ENCODE peak calls at places on chromosomes 2 and 18, in ten cellular contexts. M is transverse colon, B is K562, A is A549, F is ovary, Y is tibial nerve, Q is stomach, O is upper lobe of left lung, L is H1, S is GM12878. C is an unnamed sample.

GRCh38 chr2:47070920-47071824 is 83.9 kb downstream of the STPG4 start:
- DNase-seq in M (peak), B (no peak), A (peak), F (peak), Y (peak), Q (peak), O (peak), L (no peak), S (peak), C (peak)

GRCh38 chr2:161321944-161322343 is 13.7 kb downstream of the PSMD14 start:
- DNase-seq in M (no peak), B (no peak), A (no peak), F (no peak), Y (no peak), Q (no peak), O (no peak), L (no peak), S (no peak), C (no peak)

GRCh38 chr18:28728891-28729290 is 552.0 kb upstream of the CDH2 start:
- DNase-seq in M (no peak), B (no peak), A (no peak), F (no peak), Y (no peak), Q (no peak), O (no peak), L (no peak), S (no peak), C (no peak)

GRCh38 chr2:136327162-136327852 is 209.4 kb upstream of the CXCR4 start:
- DNase-seq in M (peak), B (peak), A (peak), F (no peak), Y (no peak), Q (peak), O (peak), L (no peak), S (peak), C (no peak)

GRCh38 chr2:138780908-138781307 is 718 bp upstream of the NXPH2 start:
- DNase-seq in M (no peak), B (no peak), A (no peak), F (no peak), Y (no peak), Q (no peak), O (no peak), L (no peak), S (no peak), C (no peak)

GRCh38 chr2:225742487-225742886 is 343.0 kb downstream of the NYAP2 start:
- DNase-seq in M (no peak), B (no peak), A (no peak), F (no peak), Y (no peak), Q (no peak), O (no peak), L (no peak), S (no peak), C (no peak)

GRCh38 chr18:48813833-48814489 is 136.8 kb downstream of the SMAD7 start:
- DNase-seq in M (peak), B (peak), A (no peak), F (no peak), Y (no peak), Q (peak), O (peak), L (no peak), S (no peak), C (peak)

GRCh38 chr2:84735383-84735782 is 145.5 kb downstream of the TRABD2A start:
- DNase-seq in M (no peak), B (no peak), A (no peak), F (no peak), Y (no peak), Q (no peak), O (no peak), L (no peak), S (no peak), C (no peak)

GRCh38 chr2:102618452-102619413 is 620 bp upstream of the SLC9A2 start:
- DNase-seq in M (peak), B (peak), A (peak), F (no peak), Y (no peak), Q (peak), O (peak), L (no peak), S (no peak), C (no peak)

GRCh38 chr2:195824478-195824877 is 167.5 kb downstream of the SLC39A10 start:
- DNase-seq in M (no peak), B (no peak), A (no peak), F (no peak), Y (no peak), Q (no peak), O (no peak), L (no peak), S (no peak), C (no peak)

GRCh38 chr2:63716146-63716545 is 125.5 kb upstream of the UGP2 start:
- DNase-seq in M (no peak), B (no peak), A (no peak), F (no peak), Y (no peak), Q (no peak), O (no peak), L (no peak), S (no peak), C (no peak)

GRCh38 chr2:20069756-20070155 is 18.3 kb upstream of the LAPTM4A start:
- DNase-seq in M (no peak), B (no peak), A (no peak), F (no peak), Y (no peak), Q (no peak), O (no peak), L (no peak), S (no peak), C (no peak)

GRCh38 chr2:129167456-129167855 is 812.0 kb upstream of the RAB6C start:
- DNase-seq in M (no peak), B (no peak), A (no peak), F (no peak), Y (no peak), Q (no peak), O (no peak), L (no peak), S (no peak), C (no peak)

GRCh38 chr18:70280007-70280925 is 8.6 kb upstream of the SOCS6 start:
- DNase-seq in M (no peak), B (no peak), A (peak), F (no peak), Y (no peak), Q (peak), O (no peak), L (no peak), S (no peak), C (no peak)

GRCh38 chr2:8441371-8441770 is 240.5 kb upstream of the ID2 start:
- DNase-seq in M (no peak), B (no peak), A (no peak), F (no peak), Y (no peak), Q (no peak), O (no peak), L (no peak), S (no peak), C (peak)

GRCh38 chr2:191247381-191248057 is 2.3 kb downstream of the MYO1B start:
- DNase-seq in M (no peak), B (no peak), A (peak), F (no peak), Y (no peak), Q (no peak), O (peak), L (peak), S (no peak), C (no peak)

GRCh38 chr2:159119652-159120257 is 151.3 kb downstream of the TANC1 start:
- DNase-seq in M (no peak), B (no peak), A (no peak), F (no peak), Y (no peak), Q (no peak), O (no peak), L (no peak), S (no peak), C (no peak)

GRCh38 chr2:225735844-225736243 is 336.3 kb downstream of the NYAP2 start:
- DNase-seq in M (no peak), B (no peak), A (peak), F (no peak), Y (no peak), Q (no peak), O (no peak), L (no peak), S (no peak), C (no peak)

GRCh38 chr2:240387325-240387668 is 48.2 kb upstream of the GPC1 start:
- DNase-seq in M (no peak), B (no peak), A (no peak), F (no peak), Y (no peak), Q (no peak), O (no peak), L (no peak), S (no peak), C (no peak)

GRCh38 chr2:127342101-127342500 is 45.7 kb downstream of the MAP3K2 start:
- DNase-seq in M (no peak), B (no peak), A (peak), F (no peak), Y (no peak), Q (no peak), O (no peak), L (no peak), S (no peak), C (no peak)

GRCh38 chr18:78638889-78639596 is 340.6 kb upstream of the SALL3 start:
- DNase-seq in M (no peak), B (no peak), A (no peak), F (no peak), Y (no peak), Q (peak), O (no peak), L (no peak), S (no peak), C (no peak)

GRCh38 chr2:9884436-9884835 is 41.2 kb downstream of the TAF1B start:
- DNase-seq in M (no peak), B (no peak), A (no peak), F (no peak), Y (no peak), Q (no peak), O (no peak), L (no peak), S (no peak), C (no peak)

GRCh38 chr2:203037026-203037425 is 22.4 kb downstream of the NBEAL1 start:
- DNase-seq in M (no peak), B (no peak), A (no peak), F (no peak), Y (no peak), Q (no peak), O (no peak), L (no peak), S (no peak), C (no peak)

GRCh38 chr18:57439985-57440330 is 4.8 kb downstream of the ONECUT2 start:
- DNase-seq in M (no peak), B (no peak), A (no peak), F (no peak), Y (no peak), Q (no peak), O (no peak), L (no peak), S (no peak), C (no peak)

GRCh38 chr18:11500153-11501122 is 109.0 kb upstream of the SLC35G4 start:
- DNase-seq in M (no peak), B (no peak), A (peak), F (no peak), Y (peak), Q (no peak), O (no peak), L (no peak), S (peak), C (no peak)

GRCh38 chr2:30963184-30963583 is 155.9 kb upstream of the CAPN13 start:
- DNase-seq in M (no peak), B (no peak), A (no peak), F (no peak), Y (no peak), Q (no peak), O (no peak), L (no peak), S (no peak), C (no peak)

GRCh38 chr2:25606892-25607291 is 66.5 kb downstream of the DTNB start:
- DNase-seq in M (no peak), B (peak), A (peak), F (no peak), Y (no peak), Q (no peak), O (no peak), L (no peak), S (no peak), C (no peak)

GRCh38 chr2:42071762-42072161 is 23.9 kb downstream of the PKDCC start:
- DNase-seq in M (no peak), B (no peak), A (no peak), F (peak), Y (no peak), Q (no peak), O (no peak), L (no peak), S (no peak), C (no peak)

GRCh38 chr18:55220523-55220922 is 261.3 kb upstream of the CCDC68 start:
- DNase-seq in M (no peak), B (no peak), A (no peak), F (no peak), Y (no peak), Q (no peak), O (no peak), L (no peak), S (peak), C (no peak)

GRCh38 chr2:71129891-71130324 is at the start of gene MCEE:
- DNase-seq in M (peak), B (peak), A (peak), F (peak), Y (peak), Q (peak), O (peak), L (peak), S (peak), C (peak)

GRCh38 chr2:191892391-191892790 is 45.5 kb upstream of the CAVIN2 start:
- DNase-seq in M (no peak), B (no peak), A (no peak), F (no peak), Y (no peak), Q (no peak), O (no peak), L (no peak), S (no peak), C (no peak)

GRCh38 chr2:200661477-200661876 is 75.7 kb downstream of the AOX1 start:
- DNase-seq in M (no peak), B (no peak), A (no peak), F (no peak), Y (no peak), Q (no peak), O (no peak), L (no peak), S (no peak), C (no peak)

GRCh38 chr2:134461511-134461910 is 207.6 kb downstream of the MGAT5 start:
- DNase-seq in M (no peak), B (no peak), A (no peak), F (no peak), Y (no peak), Q (peak), O (peak), L (no peak), S (no peak), C (no peak)

GRCh38 chr2:189681903-189682302 is 7.4 kb downstream of the ANKAR start:
- DNase-seq in M (no peak), B (no peak), A (no peak), F (no peak), Y (no peak), Q (no peak), O (no peak), L (no peak), S (no peak), C (no peak)

GRCh38 chr2:189681203-189681602 is 6.7 kb downstream of the ANKAR start:
- DNase-seq in M (no peak), B (no peak), A (no peak), F (no peak), Y (no peak), Q (no peak), O (no peak), L (no peak), S (no peak), C (no peak)

GRCh38 chr2:189683348-189683747 is 8.9 kb downstream of the ANKAR start:
- DNase-seq in M (no peak), B (no peak), A (no peak), F (no peak), Y (no peak), Q (no peak), O (no peak), L (no peak), S (no peak), C (no peak)

DNA sequence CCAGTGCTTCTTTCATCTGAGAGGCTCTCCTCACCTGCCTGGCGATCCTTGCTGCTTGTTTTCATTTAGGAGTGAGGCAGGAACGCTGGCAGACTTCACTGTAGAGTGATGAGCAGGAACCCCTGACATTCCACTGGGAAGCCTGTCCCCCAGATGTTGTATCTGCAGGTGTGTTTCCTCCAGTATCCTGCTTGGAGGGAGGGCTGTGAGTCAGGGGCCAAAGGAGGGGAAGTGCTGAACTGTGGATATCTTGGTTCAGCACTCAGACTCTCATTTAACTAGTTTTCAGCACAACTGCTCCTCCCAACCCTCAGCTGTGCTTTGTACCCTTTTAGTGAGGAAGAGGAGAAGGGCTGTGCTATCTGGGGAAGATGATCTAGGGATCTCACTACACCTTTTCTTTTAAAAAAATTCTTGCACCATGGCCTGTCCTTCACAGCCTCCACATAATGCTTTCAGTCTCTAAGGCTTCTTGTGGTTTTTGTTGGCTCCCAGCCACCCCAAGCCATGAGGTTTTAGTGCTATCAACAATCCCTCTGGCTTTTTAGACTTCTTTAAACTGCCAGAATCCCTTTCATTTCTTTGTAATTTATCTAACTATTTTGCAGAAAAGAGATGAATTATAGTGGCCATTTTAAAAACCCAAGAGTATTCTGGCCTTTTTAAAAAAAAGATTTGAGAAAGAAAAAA is 11.2 kb downstream of the ANKAR start:
- DNase-seq in M (peak), B (no peak), A (no peak), F (peak), Y (no peak), Q (peak), O (no peak), L (no peak), S (no peak), C (no peak)
- TF ChIP-seq POLR2A in M (no peak), B (no peak), A (no peak), F (no peak), Y (no peak), Q (no peak), O (no peak), L (no peak), S (no peak), C (no peak)

GRCh38 chr18:47251289-47252120 is at the start of gene SKOR2:
- DNase-seq in M (no peak), B (no peak), A (no peak), F (no peak), Y (no peak), Q (no peak), O (no peak), L (no peak), S (no peak), C (no peak)

GRCh38 chr18:47250415-47251046 is 929 bp downstream of the SKOR2 start:
- DNase-seq in M (no peak), B (no peak), A (no peak), F (no peak), Y (no peak), Q (no peak), O (no peak), L (no peak), S (no peak), C (no peak)

GRCh38 chr18:47253101-47253654 is 1.7 kb upstream of the SKOR2 start:
- DNase-seq in M (no peak), B (no peak), A (no peak), F (no peak), Y (no peak), Q (no peak), O (no peak), L (no peak), S (no peak), C (no peak)

GRCh38 chr18:47249602-47250001 is 1.9 kb downstream of the SKOR2 start:
- DNase-seq in M (no peak), B (no peak), A (no peak), F (no peak), Y (no peak), Q (no peak), O (no peak), L (no peak), S (no peak), C (no peak)

GRCh38 chr18:47254341-47254939 is 3.0 kb upstream of the SKOR2 start:
- DNase-seq in M (no peak), B (peak), A (no peak), F (no peak), Y (no peak), Q (no peak), O (no peak), L (no peak), S (no peak), C (no peak)
- TF ChIP-seq EP300 in M (no peak), B (no peak), A (no peak), F (no peak), Y (no peak), Q (no peak), O (no peak), L (no peak), S (no peak), C (no peak)

GRCh38 chr2:242088471-242089212 is 219.1 kb downstream of the RTP5 start:
- DNase-seq in M (peak), B (peak), A (peak), F (peak), Y (peak), Q (peak), O (peak), L (peak), S (peak), C (peak)

DNA sequence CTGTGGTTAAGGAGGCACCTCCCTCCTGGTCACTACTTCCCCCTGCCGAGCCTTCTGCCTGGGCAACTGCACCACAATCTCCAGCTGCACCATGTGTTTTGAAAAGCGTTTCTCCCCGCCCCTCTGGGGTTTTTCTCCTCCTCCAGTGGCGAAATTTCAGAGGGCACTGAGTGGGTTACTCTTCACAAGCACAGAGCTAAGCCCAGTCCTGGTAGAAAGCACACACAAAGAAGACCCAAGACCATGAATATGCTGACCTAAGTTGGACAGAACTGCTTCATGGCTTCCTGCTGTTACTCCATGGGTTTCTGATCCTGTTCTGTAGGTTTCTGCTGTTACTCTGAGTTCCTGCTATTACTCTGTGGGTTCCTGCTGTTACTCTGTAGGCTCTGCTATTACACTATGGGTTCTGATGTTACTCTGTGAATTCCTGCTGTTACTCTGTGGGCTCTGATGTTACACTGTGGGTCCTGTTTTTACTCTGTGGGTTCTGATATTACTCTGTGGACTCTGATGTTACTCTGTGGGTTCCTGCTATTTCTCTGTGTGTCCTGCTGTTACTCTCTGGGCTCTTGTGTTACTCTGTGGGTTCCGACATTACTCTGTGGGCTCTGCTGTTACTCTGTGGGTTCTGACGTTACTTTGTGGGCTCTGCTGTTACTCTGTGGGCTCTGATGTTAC is 216.6 kb downstream of the RTP5 start:
- DNase-seq in M (peak), B (no peak), A (no peak), F (no peak), Y (no peak), Q (peak), O (peak), L (no peak), S (peak), C (peak)
- TF ChIP-seq POLR2A in M (no peak), B (no peak), A (no peak), F (no peak), Y (no peak), Q (no peak), O (no peak), L (no peak), S (no peak), C (peak)

GRCh38 chr2:222976521-222977076 is 75.4 kb upstream of the KCNE4 start:
- DNase-seq in M (no peak), B (no peak), A (no peak), F (no peak), Y (no peak), Q (no peak), O (no peak), L (no peak), S (no peak), C (no peak)

GRCh38 chr2:222972420-222972819 is 79.6 kb upstream of the KCNE4 start:
- DNase-seq in M (no peak), B (no peak), A (no peak), F (no peak), Y (no peak), Q (no peak), O (no peak), L (no peak), S (no peak), C (no peak)

GRCh38 chr2:222969491-222969890 is 82.5 kb upstream of the KCNE4 start:
- DNase-seq in M (no peak), B (no peak), A (no peak), F (no peak), Y (no peak), Q (no peak), O (no peak), L (no peak), S (no peak), C (no peak)

GRCh38 chr2:222973733-222974132 is 78.3 kb upstream of the KCNE4 start:
- DNase-seq in M (no peak), B (no peak), A (no peak), F (no peak), Y (no peak), Q (no peak), O (no peak), L (no peak), S (no peak), C (no peak)

DNA sequence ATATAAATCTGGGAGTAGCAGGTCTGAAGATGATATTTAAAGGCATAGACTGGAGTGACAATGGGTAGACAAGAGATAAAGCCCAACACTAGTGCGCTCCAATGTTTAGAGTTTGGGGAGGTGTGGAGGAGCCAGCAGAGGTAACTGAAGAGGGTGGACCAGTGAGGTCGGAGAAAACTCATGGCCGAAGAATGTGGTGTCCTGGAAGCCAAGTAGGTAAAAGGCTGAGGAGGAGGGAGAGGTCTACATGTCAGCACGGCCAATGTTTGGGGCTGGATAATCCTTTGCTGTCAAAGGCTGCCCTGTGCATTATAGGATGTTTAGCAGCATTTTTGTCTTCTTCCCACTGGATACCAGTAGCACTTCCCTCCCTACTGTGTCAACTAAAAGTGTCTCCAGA is 78.8 kb upstream of the KCNE4 start:
- DNase-seq in M (no peak), B (no peak), A (no peak), F (no peak), Y (no peak), Q (no peak), O (no peak), L (no peak), S (no peak), C (no peak)
- TF ChIP-seq EP300 in M (no peak), B (no peak), A (no peak), F (no peak), Y (no peak), Q (no peak), O (no peak), L (no peak), S (no peak), C (no peak)